ENCODE peak calls at places on chromosomes 13 and 19, in five cellular contexts. O is AG04449, N is cardiac fibroblast, I is dorsolateral prefrontal cortex, W is astrocyte of the cerebellum. K is an unnamed sample.

GRCh38 chr19:48249502-48250014 is 6.2 kb downstream of the CARD8 start:
- DNase-seq in O (no peak), N (peak; percentile 44), I (no peak), W (no peak), K (no peak)

GRCh38 chr19:1259873-1260748 is 9.0 kb upstream of the CIRBP start:
- DNase-seq in O (no peak), N (no peak), I (no peak), W (no peak), K (no peak)

GRCh38 chr13:106700007-106700950 is 132.3 kb upstream of the ARGLU1 start:
- DNase-seq in O (no peak), N (no peak), I (no peak), W (no peak), K (no peak)

GRCh38 chr13:97212540-97213146 is 9.5 kb upstream of the MBNL2 start:
- DNase-seq in O (no peak), N (peak; percentile 72), I (no peak), W (no peak), K (no peak)

GRCh38 chr19:53865918-53866696 is 1.6 kb upstream of the MYADM start:
- DNase-seq in O (no peak), N (peak; percentile 80), I (peak; percentile 89), W (no peak), K (no peak)

GRCh38 chr13:105502193-105502592 is 1033.3 kb downstream of the EFNB2 start:
- DNase-seq in O (no peak), N (no peak), I (no peak), W (no peak), K (no peak)

GRCh38 chr19:22610121-22610520 is 24.0 kb upstream of the ZNF492 start:
- DNase-seq in O (no peak), N (no peak), I (no peak), W (no peak), K (no peak)

GRCh38 chr19:47176627-47177090 is 46.0 kb downstream of the SAE1 start:
- DNase-seq in O (peak; percentile 93), N (peak; percentile 91), I (no peak), W (peak; percentile 89), K (no peak)

GRCh38 chr13:98285317-98285716 is 108.2 kb upstream of the RNF113B start:
- DNase-seq in O (no peak), N (no peak), I (no peak), W (no peak), K (peak; percentile 23)

GRCh38 chr13:50396001-50396400 is 380.8 kb downstream of the KCNRG start:
- DNase-seq in O (no peak), N (no peak), I (no peak), W (no peak), K (peak; percentile 84)

GRCh38 chr13:50222569-50223332 is 207.5 kb downstream of the KCNRG start:
- DNase-seq in O (no peak), N (peak; percentile 86), I (peak; percentile 49), W (peak; percentile 59), K (no peak)

GRCh38 chr19:10365518-10365917 is 14.9 kb downstream of the TYK2 start:
- DNase-seq in O (no peak), N (no peak), I (no peak), W (no peak), K (no peak)

GRCh38 chr19:49637865-49638350 is 2.0 kb downstream of the RRAS start:
- DNase-seq in O (peak; percentile 14), N (peak; percentile 92), I (no peak), W (no peak), K (no peak)

GRCh38 chr13:94712812-94713555 is 639 bp upstream of the SOX21 start:
- DNase-seq in O (peak; percentile 2), N (peak; percentile 74), I (peak; percentile 58), W (peak; percentile 26), K (peak; percentile 35)

GRCh38 chr13:36986462-36987240 is 12.5 kb downstream of the ALG5 start:
- DNase-seq in O (no peak), N (peak; percentile 8), I (no peak), W (no peak), K (no peak)

GRCh38 chr13:69580255-69580654 is 527.4 kb upstream of the ATXN8OS start:
- DNase-seq in O (no peak), N (no peak), I (no peak), W (no peak), K (no peak)

GRCh38 chr19:1445185-1445931 is 4.6 kb upstream of the APC2 start:
- DNase-seq in O (no peak), N (peak; percentile 55), I (peak; percentile 87), W (no peak), K (no peak)

GRCh38 chr13:113936566-113936965 is 37.3 kb downstream of the C13orf46 start:
- DNase-seq in O (no peak), N (no peak), I (no peak), W (no peak), K (no peak)

GRCh38 chr13:36163809-36164308 is 32.7 kb upstream of the DCLK1 start:
- DNase-seq in O (peak; percentile 95), N (peak; percentile 80), I (no peak), W (peak; percentile 97), K (peak; percentile 96)

GRCh38 chr13:113209336-113209879 is at the start of gene CUL4A:
- DNase-seq in O (no peak), N (peak; percentile 77), I (no peak), W (no peak), K (no peak)

GRCh38 chr13:30908416-30908980 is 2.4 kb downstream of the MEDAG start:
- DNase-seq in O (no peak), N (peak; percentile 93), I (no peak), W (no peak), K (no peak)

GRCh38 chr13:30907167-30907761 is 1.2 kb downstream of the MEDAG start:
- DNase-seq in O (no peak), N (peak; percentile 58), I (no peak), W (no peak), K (no peak)

GRCh38 chr13:30906411-30906990 is 430 bp downstream of the MEDAG start:
- DNase-seq in O (no peak), N (peak; percentile 24), I (no peak), W (no peak), K (no peak)

GRCh38 chr13:30904043-30904442 is 2.0 kb upstream of the MEDAG start:
- DNase-seq in O (no peak), N (peak; percentile 47), I (no peak), W (no peak), K (no peak)

GRCh38 chr13:30905932-30906383 is at the start of gene MEDAG:
- DNase-seq in O (no peak), N (peak; percentile 94), I (no peak), W (peak; percentile 26), K (no peak)
- H3K4me3 ChIP-seq in O (peak within 1 kb of the TSS; percentile 23), N (peak within 1 kb of the TSS; percentile 43), I (peak within 1 kb of the TSS; percentile 31), W (peak within 1 kb of the TSS; percentile 24), K (peak within 1 kb of the TSS; percentile 34)

GRCh38 chr13:101919541-101920306 is 467.2 kb downstream of the ITGBL1 start:
- DNase-seq in O (no peak), N (peak; percentile 2), I (no peak), W (no peak), K (no peak)
- H3K4me3 ChIP-seq in O (no peak overlapping the region), N (no peak overlapping the region), I (peak overlapping the region; percentile 44), W (peak overlapping the region; percentile 46), K (peak overlapping the region; percentile 21)

DNA sequence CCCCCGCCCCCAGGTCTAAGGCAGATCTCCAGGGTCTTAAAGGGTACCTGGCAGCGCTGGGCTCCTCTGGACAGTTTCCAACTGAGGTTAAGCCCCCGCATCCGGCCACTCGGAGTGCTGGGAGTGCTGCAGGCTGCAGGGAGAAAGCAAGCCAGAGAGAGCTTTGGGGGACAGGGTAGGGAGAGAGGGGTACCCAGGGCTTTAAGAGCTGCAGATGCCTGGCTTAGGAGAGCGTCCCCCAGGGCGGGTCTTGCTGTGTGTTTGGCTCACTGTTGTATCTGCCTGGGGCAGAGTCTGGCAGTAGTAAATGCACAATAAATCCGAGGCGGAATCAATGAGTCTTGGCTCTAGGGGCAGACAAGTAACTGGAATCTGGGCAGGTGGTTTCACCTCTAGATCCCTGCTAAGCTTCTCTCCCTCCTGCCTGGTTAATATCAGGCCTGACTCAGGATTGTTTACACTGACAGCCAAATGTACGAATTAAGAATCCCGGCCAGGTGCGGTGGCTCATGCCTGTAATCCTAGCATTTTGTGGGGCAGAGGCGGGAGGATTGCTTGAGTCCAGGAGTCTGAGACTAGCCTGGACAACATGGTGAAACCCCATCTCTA is 798 bp upstream of the COX6B2 start:
- DNase-seq in O (no peak), N (no peak), I (no peak), W (no peak), K (no peak)
- H3K4me3 ChIP-seq in O (no peak overlapping the region), N (no peak overlapping the region), I (no peak overlapping the region), W (no peak overlapping the region), K (no peak overlapping the region)

DNA sequence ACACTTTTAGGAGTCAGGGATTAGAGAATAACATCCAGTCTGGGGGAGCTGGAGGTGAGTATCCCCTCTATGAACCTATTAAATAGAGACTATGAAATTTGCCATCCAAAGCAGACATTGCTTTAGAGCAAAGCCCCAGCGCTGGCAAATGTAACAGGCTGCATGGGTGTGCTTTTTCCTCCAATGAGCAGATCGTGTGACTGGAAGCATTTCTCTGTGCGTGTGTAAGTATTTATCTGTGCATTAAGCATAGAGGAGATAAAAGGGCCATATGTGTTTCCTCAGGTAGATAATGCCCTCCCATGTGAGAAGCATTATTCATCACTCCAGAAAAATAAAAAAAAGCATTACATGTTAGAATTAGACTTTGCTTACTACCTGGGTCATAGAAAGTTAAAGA is 924 bp downstream of the TNFSF13B start:
- DNase-seq in O (no peak), N (no peak), I (no peak), W (no peak), K (no peak)
- H3K4me3 ChIP-seq in O (peak overlapping the region; percentile 48), N (peak overlapping the region; percentile 47), I (peak overlapping the region; percentile 40), W (no peak overlapping the region), K (no peak overlapping the region)

K was measured in retinal pigment epithelial cell.